ENCODE peak calls at places on chromosome 20, in four cellular contexts. Z is right lobe of liver, M is fibroblast of lung, A is foreskin fibroblast. B is an unnamed sample.

GRCh38 chr20:25195962-25196700 is 619 bp downstream of the ENTPD6 start:
- DNase-seq in Z (peak), M (no peak), A (peak), B (no peak)

GRCh38 chr20:8969062-8969694 is 99.7 kb upstream of the PLCB4 start:
- DNase-seq in Z (no peak), M (no peak), A (no peak), B (no peak)

GRCh38 chr20:54172856-54173652 is 732 bp downstream of the CYP24A1 start:
- DNase-seq in Z (peak), M (peak), A (peak), B (no peak)

GRCh38 chr20:24328901-24329300 is 140.5 kb upstream of the SYNDIG1 start:
- DNase-seq in Z (no peak), M (peak), A (peak), B (no peak)

GRCh38 chr20:49482621-49483017 is at the start of gene KCNB1:
- DNase-seq in Z (peak), M (peak), A (peak), B (no peak)

GRCh38 chr20:25207960-25208534 is 12.5 kb downstream of the ENTPD6 start:
- DNase-seq in Z (no peak), M (no peak), A (no peak), B (no peak)

GRCh38 chr20:60246751-60247150 is 288.5 kb downstream of the CDH26 start:
- DNase-seq in Z (no peak), M (no peak), A (no peak), B (no peak)

GRCh38 chr20:45338121-45339030 is 9.8 kb downstream of the SDC4 start:
- DNase-seq in Z (no peak), M (peak), A (peak), B (no peak)

GRCh38 chr20:58515240-58516212 is at the start of gene APCDD1L:
- DNase-seq in Z (no peak), M (peak), A (peak), B (no peak)

GRCh38 chr20:24093666-24094065 is 105.1 kb upstream of the GGTLC1 start:
- DNase-seq in Z (no peak), M (no peak), A (no peak), B (no peak)

GRCh38 chr20:58868795-58869194 is 16.3 kb downstream of the GNAS start:
- DNase-seq in Z (no peak), M (peak), A (peak), B (no peak)

GRCh38 chr20:44644384-44645131 is 6.9 kb downstream of the ADA start:
- DNase-seq in Z (no peak), M (no peak), A (no peak), B (no peak)

GRCh38 chr20:50335866-50336265 is 145.2 kb downstream of the CEBPB start:
- DNase-seq in Z (no peak), M (no peak), A (peak), B (no peak)

GRCh38 chr20:13158339-13158738 is 62.7 kb upstream of the ISM1 start:
- DNase-seq in Z (no peak), M (no peak), A (no peak), B (no peak)

GRCh38 chr20:57064836-57065235 is 201.6 kb downstream of the BMP7 start:
- DNase-seq in Z (no peak), M (no peak), A (no peak), B (peak)
- TF ChIP-seq CTCF in Z (no peak), M (no peak), A (no peak), B (no peak)

DNA sequence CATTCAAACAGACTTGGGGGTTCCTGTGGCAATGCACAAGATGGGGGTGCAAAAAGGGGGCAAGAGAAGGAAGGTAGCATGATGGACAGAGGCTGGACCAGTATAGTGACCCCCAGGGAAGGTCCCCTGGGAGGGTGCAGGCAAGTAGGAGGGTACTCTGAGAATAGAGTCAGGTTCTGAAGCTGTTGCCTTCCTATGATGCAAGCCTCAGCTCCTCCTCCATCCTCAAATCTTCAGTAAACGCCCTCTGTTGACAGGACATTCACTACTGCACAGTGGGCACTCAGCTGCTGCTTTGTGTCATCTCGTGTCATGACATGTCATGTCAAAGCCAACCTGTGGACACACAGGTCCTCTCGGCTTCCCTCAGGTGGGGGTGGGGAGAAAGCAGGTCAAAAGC is 5.8 kb upstream of the SDCBP2 start:
- DNase-seq in Z (no peak), M (no peak), A (no peak), B (no peak)
- TF ChIP-seq CTCF in Z (no peak), M (no peak), A (no peak), B (no peak)

GRCh38 chr20:63498950-63499332 is at the start of gene EEF1A2:
- DNase-seq in Z (no peak), M (no peak), A (peak), B (no peak)
- TF ChIP-seq CTCF in Z (no peak), M (no peak), A (no peak), B (no peak)

GRCh38 chr20:32623667-32624157 is 38.6 kb upstream of the NOL4L start:
- DNase-seq in Z (no peak), M (no peak), A (no peak), B (no peak)
- TF ChIP-seq CTCF in Z (no peak), M (no peak), A (no peak), B (peak)

GRCh38 chr20:35883778-35884540 is 70.3 kb downstream of the SCAND1 start:
- DNase-seq in Z (peak), M (peak), A (peak), B (no peak)
- TF ChIP-seq CTCF in Z (peak), M (peak), A (peak), B (peak)

GRCh38 chr20:37677969-37678610 is 15.7 kb upstream of the CTNNBL1 start:
- DNase-seq in Z (peak), M (no peak), A (no peak), B (no peak)
- TF ChIP-seq CTCF in Z (no peak), M (no peak), A (no peak), B (no peak)

DNA sequence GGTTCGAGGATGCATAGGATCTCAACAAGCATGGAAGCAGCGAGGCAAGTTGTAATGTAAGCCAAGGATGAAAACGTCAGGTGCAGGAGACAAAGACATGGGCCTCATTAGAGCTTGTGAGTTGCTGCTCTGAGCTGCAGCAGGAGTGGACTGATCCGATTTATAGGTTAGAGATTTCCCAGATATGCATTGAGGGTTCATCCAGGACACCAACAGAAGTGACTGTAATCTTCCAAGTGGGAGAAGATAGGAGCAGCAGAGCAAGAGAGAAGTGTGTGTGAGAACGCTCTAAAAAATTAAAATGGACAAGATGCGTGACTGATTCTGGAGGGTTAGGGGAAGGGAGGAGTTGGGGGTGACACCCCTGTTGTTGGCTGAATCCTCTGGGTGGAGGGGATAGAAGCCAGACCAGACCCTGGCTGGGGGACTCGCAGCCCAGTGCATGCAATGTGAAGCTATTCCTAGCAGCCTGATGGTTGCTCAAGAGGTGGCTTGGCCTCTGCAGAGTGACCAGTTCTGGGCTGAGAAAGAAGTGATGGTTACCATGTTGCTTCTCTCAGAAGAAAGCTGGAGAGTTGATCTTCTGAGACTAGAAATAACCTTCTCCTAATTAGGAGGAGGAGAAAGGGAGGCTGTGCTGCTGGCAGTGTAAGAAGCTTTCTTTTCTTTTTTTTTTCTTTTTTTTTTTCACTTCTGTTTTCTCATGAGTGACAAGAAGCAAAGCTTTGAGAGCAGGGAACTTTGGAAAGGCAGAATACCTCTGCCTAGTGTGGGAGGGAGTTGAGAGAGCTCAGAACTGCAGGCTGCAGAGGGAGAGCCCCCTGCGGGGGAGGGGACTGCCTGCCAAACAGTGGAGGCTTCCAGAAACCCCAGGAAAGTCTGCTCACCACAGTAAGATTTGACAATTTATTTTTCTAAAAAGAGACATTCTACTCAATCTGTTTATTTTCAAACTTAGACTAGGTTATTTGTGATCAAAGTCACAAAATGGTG is 116.9 kb downstream of the SLX4IP start:
- DNase-seq in Z (no peak), M (no peak), A (peak), B (no peak)
- TF ChIP-seq CTCF in Z (no peak), M (no peak), A (no peak), B (no peak)